ENCODE peak calls at places on chromosomes 7 and 10, in five cellular contexts. C, X, B, T and A are unnamed samples. For H3K9me3, the result is how much of the 10 kb centered on the place peaks cover.

GRCh38 chr7:75756340-75757297 is 15.4 kb downstream of the CCL26 start:
- DNase-seq in C (no peak), X (peak), B (no peak), T (no peak), A (no peak)

GRCh38 chr7:132191418-132191817 is 384.9 kb downstream of the PLXNA4 start:
- DNase-seq in C (no peak), X (no peak), B (peak), T (no peak), A (no peak)

GRCh38 chr7:150811-151221 is 41.6 kb upstream of the FAM20C start:
- DNase-seq in C (no peak), X (no peak), B (no peak), T (no peak), A (no peak)

GRCh38 chr10:23886355-23886754 is 322.6 kb upstream of the KIAA1217 start:
- DNase-seq in C (no peak), X (no peak), B (no peak), T (no peak), A (no peak)

GRCh38 chr10:101710064-101710695 is 15.2 kb upstream of the FBXW4 start:
- DNase-seq in C (no peak), X (no peak), B (no peak), T (no peak), A (no peak)

GRCh38 chr7:134021861-134022260 is 105.3 kb upstream of the LRGUK start:
- DNase-seq in C (no peak), X (no peak), B (no peak), T (no peak), A (no peak)

GRCh38 chr7:44043902-44044301 is 600 bp upstream of the DBNL start:
- DNase-seq in C (no peak), X (no peak), B (peak), T (no peak), A (no peak)

GRCh38 chr10:112904000-112904399 is 46.0 kb upstream of the TCF7L2 start:
- DNase-seq in C (no peak), X (peak), B (peak), T (no peak), A (no peak)

GRCh38 chr7:56213574-56213973 is 97.4 kb upstream of the NUPR2 start:
- DNase-seq in C (no peak), X (no peak), B (no peak), T (no peak), A (no peak)

GRCh38 chr7:56219017-56219416 is 102.8 kb upstream of the NUPR2 start:
- DNase-seq in C (no peak), X (no peak), B (no peak), T (no peak), A (no peak)

GRCh38 chr7:56222866-56223265 is 106.6 kb upstream of the NUPR2 start:
- DNase-seq in C (no peak), X (no peak), B (no peak), T (no peak), A (no peak)

DNA sequence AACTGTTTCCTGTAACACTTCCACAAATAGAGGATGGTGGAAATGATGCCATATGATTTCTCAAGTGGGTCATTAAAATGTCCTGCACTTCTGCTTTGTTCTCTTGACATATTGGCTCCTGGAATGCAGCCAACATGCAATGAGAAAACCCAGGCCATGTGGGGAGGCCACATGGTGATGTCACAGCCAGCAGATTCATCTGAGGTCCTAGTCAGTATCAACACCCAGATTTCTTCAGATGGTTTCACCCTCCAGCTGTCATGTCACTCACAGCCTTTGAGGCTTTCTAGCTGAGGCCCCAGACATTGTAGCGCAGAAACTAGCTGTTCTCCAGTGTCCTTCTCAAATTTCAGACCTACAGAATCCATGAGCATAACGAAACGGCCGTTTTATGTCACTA is 102.3 kb upstream of the NUPR2 start:
- DNase-seq in C (no peak), X (no peak), B (no peak), T (no peak), A (no peak)
- H3K9me3 ChIP-seq in C (under half), X (under half), B (under half), T (under half), A (under half)

DNA sequence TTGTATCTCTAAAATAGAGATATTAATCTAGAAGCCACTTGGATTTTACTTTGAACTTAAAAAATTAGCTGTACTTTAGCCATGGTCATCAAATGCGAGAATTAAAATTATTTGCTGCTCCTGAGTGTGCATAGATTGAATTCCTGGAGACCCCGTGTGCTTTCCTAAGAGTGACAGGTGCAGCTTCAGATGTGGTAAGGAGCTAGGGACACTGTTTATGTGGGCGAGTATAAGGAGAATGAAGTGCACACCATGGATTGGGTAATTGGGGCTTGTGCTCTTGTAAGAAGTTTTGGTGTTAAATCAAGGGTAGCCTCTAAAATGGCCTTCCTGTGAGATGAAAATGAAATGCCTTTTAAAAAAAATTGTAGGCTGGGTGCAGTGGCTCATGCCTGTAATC is 9.8 kb downstream of the PLCE1 start:
- DNase-seq in C (no peak), X (no peak), B (no peak), T (no peak), A (no peak)
- H3K9me3 ChIP-seq in C (under half), X (under half), B (under half), T (under half), A (under half)

GRCh38 chr10:37681617-37681999 is 175.8 kb downstream of the ZNF248 start:
- DNase-seq in C (no peak), X (no peak), B (no peak), T (no peak), A (no peak)
- H3K9me3 ChIP-seq in C (under half), X (under half), B (under half), T (under half), A (half or more)

GRCh38 chr7:19284596-19285300 is 139.5 kb upstream of the FERD3L start:
- DNase-seq in C (no peak), X (no peak), B (no peak), T (no peak), A (no peak)
- H3K9me3 ChIP-seq in C (under half), X (under half), B (under half), T (under half), A (under half)

GRCh38 chr7:64758151-64758550 is 36.1 kb upstream of the ZNF138 start:
- DNase-seq in C (no peak), X (no peak), B (peak), T (no peak), A (no peak)
- H3K9me3 ChIP-seq in C (under half), X (under half), B (under half), T (under half), A (under half)

DNA sequence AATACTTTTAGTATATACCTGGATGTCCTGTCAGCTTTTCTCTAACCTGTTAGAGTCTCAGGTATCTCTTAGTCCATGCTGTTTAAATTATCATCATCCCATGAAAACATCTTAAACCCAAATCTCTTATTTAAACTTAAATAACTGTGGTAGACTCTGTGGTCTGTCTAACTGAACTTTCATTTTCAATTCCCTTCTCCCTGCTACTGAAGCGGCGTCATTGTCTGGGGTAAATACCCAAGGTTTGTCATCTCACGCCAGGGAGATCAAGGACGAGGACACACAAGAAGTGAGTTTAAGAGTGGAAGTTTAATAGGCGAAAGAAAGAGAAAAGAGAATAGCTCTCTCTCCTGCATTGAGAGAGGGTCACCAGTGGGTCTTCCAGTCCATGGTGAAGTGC is 804.4 kb upstream of the CELF2 start:
- DNase-seq in C (no peak), X (no peak), B (no peak), T (no peak), A (no peak)
- H3K9me3 ChIP-seq in C (under half), X (under half), B (under half), T (under half), A (under half)